ENCODE peak calls at places on chromosomes 5 and 9, in ten cellular contexts. I is ovary, F is A549, D is stomach, J is tibial nerve, U is sigmoid colon, P is transverse colon, C is SK-N-SH, S is H1, W is HepG2. R is an unnamed sample.

GRCh38 chr5:134142088-134142487 is 27.6 kb downstream of the TCF7 start:
- DNase-seq in W (no peak), J (no peak), U (peak), D (peak), S (no peak), C (no peak), I (no peak), P (no peak), F (no peak), R (peak)

GRCh38 chr5:14879985-14880589 is 8.5 kb upstream of the ANKH start:
- DNase-seq in I (no peak), P (no peak), F (no peak), W (peak), S (no peak), D (no peak), J (no peak), C (no peak), U (no peak), R (no peak)

GRCh38 chr5:100448250-100448649 is 86.9 kb upstream of the FAM174A start:
- DNase-seq in I (no peak), D (no peak), W (no peak), J (no peak), S (no peak), C (no peak), F (no peak), U (no peak), P (no peak), R (no peak)

GRCh38 chr5:127833999-127834953 is 131.1 kb downstream of the CCDC192 start:
- DNase-seq in U (no peak), W (no peak), F (no peak), D (no peak), J (no peak), I (no peak), S (no peak), P (no peak), C (no peak), R (no peak)

GRCh38 chr5:138903113-138903789 is 28.1 kb upstream of the LRRTM2 start:
- DNase-seq in S (no peak), D (no peak), W (no peak), I (no peak), J (no peak), U (no peak), F (no peak), P (no peak), C (no peak), R (no peak)

GRCh38 chr5:137263319-137263718 is 235.8 kb downstream of the SPOCK1 start:
- DNase-seq in D (no peak), C (no peak), S (no peak), F (no peak), P (no peak), I (no peak), W (no peak), J (no peak), U (no peak), R (no peak)

GRCh38 chr5:42131081-42131480 is 206.0 kb downstream of the FBXO4 start:
- DNase-seq in J (no peak), U (no peak), C (no peak), W (no peak), I (no peak), F (no peak), P (no peak), D (no peak), S (no peak), R (no peak)

GRCh38 chr5:56327810-56328209 is 94.7 kb upstream of the ANKRD55 start:
- DNase-seq in S (no peak), J (no peak), F (no peak), U (no peak), W (no peak), C (no peak), P (no peak), I (no peak), D (no peak), R (no peak)

GRCh38 chr9:16521868-16522381 is 348.5 kb downstream of the BNC2 start:
- DNase-seq in I (no peak), P (peak), U (peak), D (no peak), S (no peak), C (peak), W (no peak), F (no peak), J (no peak), R (no peak)

GRCh38 chr9:96612105-96612965 is 7.3 kb downstream of the CDC14B start:
- DNase-seq in D (peak), C (peak), S (no peak), I (no peak), J (no peak), F (peak), U (peak), W (peak), P (peak), R (no peak)

GRCh38 chr5:73909474-73909873 is 283.5 kb downstream of the ARHGEF28 start:
- DNase-seq in D (no peak), C (no peak), I (no peak), P (no peak), U (no peak), S (no peak), W (no peak), F (no peak), J (no peak), R (no peak)

GRCh38 chr9:31272456-31273295 is 1111.8 kb upstream of the ACO1 start:
- DNase-seq in P (peak), W (no peak), C (no peak), U (no peak), I (no peak), F (no peak), J (no peak), S (no peak), D (no peak), R (no peak)

GRCh38 chr9:110650261-110650660 is 18.3 kb upstream of the MUSK start:
- DNase-seq in P (no peak), W (no peak), C (no peak), J (no peak), I (no peak), F (no peak), D (no peak), U (peak), S (no peak), R (no peak)

GRCh38 chr5:53429706-53430105 is 50.7 kb upstream of the FST start:
- DNase-seq in J (no peak), F (no peak), C (no peak), U (no peak), W (peak), I (no peak), S (no peak), P (no peak), D (no peak), R (no peak)

GRCh38 chr5:10735569-10736255 is 25.3 kb downstream of the DAP start:
- DNase-seq in C (no peak), U (no peak), I (no peak), P (no peak), F (no peak), W (no peak), S (no peak), J (no peak), D (no peak), R (no peak)

GRCh38 chr5:135878156-135878620 is 17.5 kb downstream of the IL9 start:
- DNase-seq in J (no peak), C (no peak), S (no peak), P (no peak), F (no peak), U (no peak), I (no peak), D (no peak), W (no peak), R (no peak)

GRCh38 chr5:25862276-25862675 is 1176.1 kb downstream of the CDH9 start:
- DNase-seq in S (no peak), U (no peak), P (no peak), J (no peak), W (no peak), I (no peak), C (no peak), D (no peak), F (no peak), R (no peak)

GRCh38 chr5:7577381-7577780 is 181.4 kb downstream of the ADCY2 start:
- DNase-seq in P (no peak), U (no peak), D (no peak), C (no peak), F (no peak), I (no peak), J (no peak), W (no peak), S (no peak), R (no peak)

GRCh38 chr9:95268681-95269080 is 48.8 kb downstream of the FANCC start:
- DNase-seq in I (no peak), U (no peak), W (peak), D (no peak), P (no peak), J (no peak), S (no peak), C (peak), F (peak), R (no peak)

GRCh38 chr5:169001392-169001791 is 299.5 kb downstream of the SLIT3 start:
- DNase-seq in F (no peak), P (no peak), C (no peak), I (no peak), S (no peak), D (no peak), W (no peak), U (no peak), J (no peak), R (no peak)

DNA sequence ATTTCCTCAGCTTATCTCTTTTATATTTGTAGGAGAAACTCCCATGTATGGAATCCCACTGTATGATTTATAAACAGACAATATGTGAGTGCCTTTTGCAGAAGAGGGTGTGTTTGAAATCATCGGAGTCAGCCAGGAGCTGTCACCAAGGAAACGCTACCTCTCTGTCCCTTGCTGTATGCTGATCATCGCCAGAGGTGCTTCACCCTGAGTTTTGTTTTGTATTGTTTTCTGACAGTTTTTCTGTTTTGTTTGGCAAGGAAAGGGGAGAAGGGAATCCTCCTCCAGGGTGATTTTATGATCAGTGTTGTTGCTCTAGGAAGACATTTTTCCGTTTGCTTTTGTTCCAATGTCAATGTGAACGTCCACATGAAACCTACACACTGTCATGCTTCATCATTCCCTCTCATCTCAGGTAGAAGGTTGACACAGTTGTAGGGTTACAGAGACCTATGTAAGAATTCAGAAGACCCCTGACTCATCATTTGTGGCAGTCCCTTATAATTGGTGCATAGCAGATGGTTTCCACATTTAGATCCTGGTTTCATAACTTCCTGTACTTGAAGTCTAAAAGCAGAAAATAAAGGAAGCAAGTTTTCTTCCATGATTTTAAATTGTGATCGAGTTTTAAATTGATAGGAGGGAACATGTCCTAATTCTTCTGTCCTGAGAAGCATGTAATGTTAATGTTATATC is 18.0 kb upstream of the CTSL start:
- DNase-seq in I (no peak), C (no peak), U (no peak), S (no peak), F (no peak), W (no peak), P (no peak), J (no peak), D (no peak), R (no peak)
- TF ChIP-seq EP300 in I (no peak), C (no peak), U (no peak), S (no peak), F (no peak), W (no peak), P (no peak), J (no peak), D (no peak), R (no peak)

GRCh38 chr9:27520986-27521385 is 3.1 kb upstream of the IFNK start:
- DNase-seq in F (no peak), J (no peak), I (no peak), P (no peak), S (no peak), W (no peak), D (no peak), C (no peak), U (no peak), R (no peak)

GRCh38 chr9:27523141-27523540 is 949 bp upstream of the IFNK start:
- DNase-seq in F (no peak), P (no peak), C (no peak), D (no peak), U (no peak), J (no peak), I (no peak), S (no peak), W (no peak), R (no peak)

GRCh38 chr9:27528278-27528885 is 1.2 kb downstream of the MOB3B start:
- DNase-seq in D (peak), J (peak), S (peak), F (no peak), U (peak), W (no peak), C (no peak), I (peak), P (peak), R (peak)

GRCh38 chr9:27527702-27528277 is 1.8 kb downstream of the MOB3B start:
- DNase-seq in U (no peak), I (no peak), C (no peak), D (no peak), S (no peak), F (no peak), W (no peak), J (no peak), P (no peak), R (peak)

GRCh38 chr9:27524236-27524635 is at the start of gene IFNK:
- DNase-seq in W (no peak), F (no peak), P (no peak), C (no peak), J (no peak), S (no peak), U (no peak), D (no peak), I (no peak), R (no peak)
- TF ChIP-seq EP300 in W (no peak), F (no peak), P (no peak), C (no peak), J (no peak), S (no peak), U (no peak), D (no peak), I (no peak), R (no peak)

GRCh38 chr9:127877566-127877998 is at the start of gene AK1:
- DNase-seq in W (no peak), C (peak), P (peak), S (no peak), I (peak), U (peak), F (no peak), D (peak), J (peak), R (peak)
- TF ChIP-seq EP300 in W (no peak), C (no peak), P (no peak), S (no peak), I (no peak), U (no peak), F (no peak), D (no peak), J (peak), R (no peak)

GRCh38 chr9:109304350-109304749 is 16.5 kb downstream of the EPB41L4B start:
- DNase-seq in J (no peak), D (no peak), W (peak), F (no peak), P (peak), U (no peak), I (no peak), S (no peak), C (no peak), R (no peak)
- TF ChIP-seq EP300 in J (no peak), D (no peak), W (no peak), F (no peak), P (no peak), U (no peak), I (no peak), S (no peak), C (no peak), R (no peak)

GRCh38 chr5:123429221-123429954 is 6.2 kb upstream of the CEP120 start:
- DNase-seq in S (no peak), F (no peak), C (no peak), W (no peak), U (no peak), P (no peak), J (no peak), D (no peak), I (no peak), R (no peak)

GRCh38 chr5:123425444-123425843 is 2.2 kb upstream of the CEP120 start:
- DNase-seq in W (no peak), I (no peak), U (no peak), S (no peak), J (no peak), P (no peak), C (no peak), F (no peak), D (no peak), R (peak)

GRCh38 chr5:123423278-123424149 is at the start of gene CEP120:
- DNase-seq in U (peak), S (peak), J (peak), W (peak), C (peak), I (peak), P (peak), F (peak), D (peak), R (peak)

GRCh38 chr5:123429993-123430392 is 6.8 kb upstream of the CEP120 start:
- DNase-seq in S (no peak), U (no peak), I (no peak), P (no peak), F (no peak), J (no peak), D (no peak), W (peak), C (no peak), R (no peak)

DNA sequence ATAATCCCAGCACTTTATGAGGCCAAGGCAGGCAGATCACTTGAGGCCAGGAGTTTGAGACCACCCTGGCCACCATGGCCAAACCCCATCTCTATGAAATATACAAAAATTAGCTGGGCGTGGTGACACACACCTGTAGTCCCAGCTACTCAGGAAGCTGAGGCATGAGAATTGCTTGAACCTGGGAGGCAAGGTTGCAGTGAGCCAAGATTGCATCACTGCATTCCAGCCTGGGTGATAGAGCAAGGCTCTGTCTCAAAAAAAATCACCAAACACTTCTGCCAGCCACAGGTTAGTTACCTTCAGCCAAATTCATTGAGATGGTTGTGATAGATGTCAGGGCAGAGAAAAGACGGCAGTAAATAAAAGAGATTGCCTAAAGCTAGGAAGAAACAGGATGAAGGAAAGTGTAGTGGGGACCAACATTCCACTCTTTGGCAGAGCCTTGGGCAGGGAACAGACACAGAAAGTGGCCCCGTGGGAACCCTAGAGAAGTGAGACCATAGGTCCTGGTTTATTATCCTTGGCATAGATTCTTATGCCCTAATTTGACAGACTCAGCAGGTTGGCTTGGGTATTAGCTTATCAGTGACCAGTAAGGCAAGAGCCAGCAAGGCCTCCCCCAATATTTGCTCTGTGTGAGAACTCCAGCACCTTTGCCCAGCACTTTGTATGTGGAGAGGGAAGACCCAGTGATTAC is 5.5 kb upstream of the CEP120 start:
- DNase-seq in C (no peak), F (no peak), W (peak), P (no peak), D (peak), U (no peak), J (no peak), S (no peak), I (no peak), R (no peak)
- TF ChIP-seq EP300 in C (no peak), F (no peak), W (no peak), P (no peak), D (no peak), U (no peak), J (no peak), S (no peak), I (no peak), R (no peak)

GRCh38 chr9:89601856-89602562 is 2.8 kb upstream of the GADD45G start:
- DNase-seq in W (no peak), F (no peak), U (peak), C (no peak), J (no peak), P (no peak), S (no peak), D (no peak), I (no peak), R (no peak)
- TF ChIP-seq EP300 in W (no peak), F (no peak), U (no peak), C (no peak), J (no peak), P (no peak), S (no peak), D (no peak), I (no peak), R (no peak)

GRCh38 chr5:78598973-78599372 is 49.6 kb downstream of the LHFPL2 start:
- DNase-seq in J (no peak), C (no peak), W (no peak), P (no peak), I (no peak), U (no peak), S (no peak), F (no peak), D (no peak), R (no peak)

GRCh38 chr5:78601622-78602314 is 46.8 kb downstream of the LHFPL2 start:
- DNase-seq in U (no peak), C (no peak), D (no peak), P (no peak), S (no peak), J (no peak), I (no peak), W (peak), F (no peak), R (no peak)

GRCh38 chr5:78602400-78602799 is 46.2 kb downstream of the LHFPL2 start:
- DNase-seq in P (no peak), I (no peak), U (no peak), F (peak), S (no peak), W (peak), J (no peak), D (no peak), C (no peak), R (no peak)

GRCh38 chr5:78603636-78604175 is 44.9 kb downstream of the LHFPL2 start:
- DNase-seq in U (no peak), P (no peak), D (no peak), F (no peak), S (no peak), W (no peak), C (no peak), I (no peak), J (no peak), R (no peak)

GRCh38 chr5:78600656-78601452 is 47.7 kb downstream of the LHFPL2 start:
- DNase-seq in J (no peak), S (no peak), P (no peak), U (no peak), D (no peak), F (peak), C (no peak), I (no peak), W (no peak), R (no peak)
- TF ChIP-seq EP300 in J (no peak), S (no peak), P (no peak), U (no peak), D (no peak), F (no peak), C (no peak), I (no peak), W (no peak), R (no peak)

DNA sequence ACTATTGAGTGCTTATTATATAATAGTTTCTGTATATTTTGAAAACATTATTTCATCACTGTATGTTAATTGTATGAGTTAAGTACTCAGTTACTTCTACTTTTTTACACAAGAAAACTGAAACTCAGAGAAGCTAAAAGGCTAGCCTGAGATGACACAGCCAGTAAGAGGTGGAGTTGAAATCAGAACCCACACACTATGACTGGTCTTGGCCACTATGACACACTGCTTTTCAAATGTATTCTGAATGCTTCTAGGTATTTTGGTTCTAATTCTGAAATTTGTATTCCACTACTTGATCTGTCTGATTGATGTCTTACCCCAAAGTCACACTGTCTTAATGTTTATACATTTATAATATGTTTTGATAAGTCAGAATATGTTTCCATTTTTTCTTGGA is 181.8 kb downstream of the ZDHHC21 start:
- DNase-seq in D (no peak), I (no peak), F (no peak), J (no peak), P (no peak), U (no peak), W (no peak), C (no peak), S (no peak), R (no peak)
- TF ChIP-seq EP300 in D (no peak), I (no peak), F (no peak), J (no peak), P (no peak), U (no peak), W (no peak), C (no peak), S (no peak), R (no peak)

R was measured in upper lobe of left lung.